ENCODE peak calls at places on chromosomes 1 and 21, in seven cellular contexts. One of them, this sample, is unnamed.

GRCh38 chr1:221097479-221098281 is 218.4 kb downstream of the HLX start:
- DNase-seq in WTC11: no peak
- DNase-seq in stomach: no peak
- DNase-seq in activated CD4-positive, alpha-beta T cell treated with anti-CD3 and anti-CD28 coated beads for 4 hours: no peak
- DNase-seq in amniotic epithelial cell: peak
- DNase-seq in esophagus squamous epithelium: no peak
- DNase-seq in mucosa of gallbladder: no peak
- DNase-seq in this sample: no peak

GRCh38 chr1:180542113-180542512 is 16.7 kb upstream of the OVAAL start:
- DNase-seq in WTC11: no peak
- DNase-seq in stomach: no peak
- DNase-seq in amniotic epithelial cell: no peak
- DNase-seq in mucosa of gallbladder: no peak
- DNase-seq in activated CD4-positive, alpha-beta T cell treated with anti-CD3 and anti-CD28 coated beads for 4 hours: no peak
- DNase-seq in esophagus squamous epithelium: no peak
- DNase-seq in this sample: no peak

GRCh38 chr1:19087017-19087736 is 122.9 kb downstream of the UBR4 start:
- DNase-seq in activated CD4-positive, alpha-beta T cell treated with anti-CD3 and anti-CD28 coated beads for 4 hours: no peak
- DNase-seq in stomach: no peak
- DNase-seq in amniotic epithelial cell: no peak
- DNase-seq in mucosa of gallbladder: no peak
- DNase-seq in WTC11: no peak
- DNase-seq in esophagus squamous epithelium: no peak
- DNase-seq in this sample: no peak

GRCh38 chr1:166884040-166884642 is 8.1 kb upstream of the TADA1 start:
- DNase-seq in amniotic epithelial cell: peak
- DNase-seq in activated CD4-positive, alpha-beta T cell treated with anti-CD3 and anti-CD28 coated beads for 4 hours: peak
- DNase-seq in WTC11: peak
- DNase-seq in mucosa of gallbladder: peak
- DNase-seq in esophagus squamous epithelium: no peak
- DNase-seq in stomach: peak
- DNase-seq in this sample: no peak

GRCh38 chr1:44826375-44827196 is 16.5 kb downstream of the PTCH2 start:
- DNase-seq in WTC11: no peak
- DNase-seq in activated CD4-positive, alpha-beta T cell treated with anti-CD3 and anti-CD28 coated beads for 4 hours: no peak
- DNase-seq in stomach: no peak
- DNase-seq in esophagus squamous epithelium: no peak
- DNase-seq in amniotic epithelial cell: no peak
- DNase-seq in mucosa of gallbladder: peak
- DNase-seq in this sample: no peak

GRCh38 chr1:244074559-244075171 is 23.6 kb downstream of the ZBTB18 start:
- DNase-seq in activated CD4-positive, alpha-beta T cell treated with anti-CD3 and anti-CD28 coated beads for 4 hours: peak
- DNase-seq in mucosa of gallbladder: no peak
- DNase-seq in amniotic epithelial cell: no peak
- DNase-seq in stomach: peak
- DNase-seq in WTC11: no peak
- DNase-seq in esophagus squamous epithelium: no peak
- DNase-seq in this sample: no peak

GRCh38 chr1:203792491-203792890 is 2.9 kb upstream of the ZBED6 start:
- DNase-seq in amniotic epithelial cell: no peak
- DNase-seq in activated CD4-positive, alpha-beta T cell treated with anti-CD3 and anti-CD28 coated beads for 4 hours: no peak
- DNase-seq in mucosa of gallbladder: no peak
- DNase-seq in WTC11: no peak
- DNase-seq in esophagus squamous epithelium: no peak
- DNase-seq in stomach: no peak
- DNase-seq in this sample: no peak

GRCh38 chr1:1075148-1075935 is 1.2 kb upstream of the RNF223 start:
- DNase-seq in activated CD4-positive, alpha-beta T cell treated with anti-CD3 and anti-CD28 coated beads for 4 hours: no peak
- DNase-seq in WTC11: no peak
- DNase-seq in mucosa of gallbladder: no peak
- DNase-seq in stomach: no peak
- DNase-seq in amniotic epithelial cell: no peak
- DNase-seq in esophagus squamous epithelium: no peak
- DNase-seq in this sample: no peak

GRCh38 chr1:60886793-60887331 is 195.5 kb upstream of the NFIA start:
- DNase-seq in mucosa of gallbladder: no peak
- DNase-seq in stomach: no peak
- DNase-seq in amniotic epithelial cell: no peak
- DNase-seq in WTC11: peak
- DNase-seq in esophagus squamous epithelium: no peak
- DNase-seq in activated CD4-positive, alpha-beta T cell treated with anti-CD3 and anti-CD28 coated beads for 4 hours: no peak
- DNase-seq in this sample: no peak

GRCh38 chr1:39189592-39190041 is 14.9 kb upstream of the MACF1 start:
- DNase-seq in stomach: no peak
- DNase-seq in mucosa of gallbladder: no peak
- DNase-seq in amniotic epithelial cell: peak
- DNase-seq in activated CD4-positive, alpha-beta T cell treated with anti-CD3 and anti-CD28 coated beads for 4 hours: no peak
- DNase-seq in esophagus squamous epithelium: no peak
- DNase-seq in WTC11: no peak
- DNase-seq in this sample: no peak

GRCh38 chr1:9127395-9128160 is 1.3 kb downstream of the GPR157 start:
- DNase-seq in mucosa of gallbladder: no peak
- DNase-seq in WTC11: no peak
- DNase-seq in amniotic epithelial cell: no peak
- DNase-seq in stomach: no peak
- DNase-seq in esophagus squamous epithelium: no peak
- DNase-seq in activated CD4-positive, alpha-beta T cell treated with anti-CD3 and anti-CD28 coated beads for 4 hours: no peak
- DNase-seq in this sample: no peak

GRCh38 chr1:228542981-228543380 is 55.8 kb downstream of the RNF187 start:
- DNase-seq in amniotic epithelial cell: no peak
- DNase-seq in activated CD4-positive, alpha-beta T cell treated with anti-CD3 and anti-CD28 coated beads for 4 hours: no peak
- DNase-seq in mucosa of gallbladder: no peak
- DNase-seq in esophagus squamous epithelium: no peak
- DNase-seq in WTC11: no peak
- DNase-seq in stomach: no peak
- DNase-seq in this sample: no peak

GRCh38 chr1:15802234-15802965 is 5.0 kb downstream of the UQCRHL start:
- DNase-seq in WTC11: no peak
- DNase-seq in esophagus squamous epithelium: no peak
- DNase-seq in mucosa of gallbladder: no peak
- DNase-seq in activated CD4-positive, alpha-beta T cell treated with anti-CD3 and anti-CD28 coated beads for 4 hours: no peak
- DNase-seq in stomach: no peak
- DNase-seq in amniotic epithelial cell: peak
- DNase-seq in this sample: no peak

GRCh38 chr1:230189276-230190183 is 122.5 kb downstream of the GALNT2 start:
- DNase-seq in activated CD4-positive, alpha-beta T cell treated with anti-CD3 and anti-CD28 coated beads for 4 hours: no peak
- DNase-seq in esophagus squamous epithelium: no peak
- DNase-seq in stomach: peak
- DNase-seq in WTC11: no peak
- DNase-seq in amniotic epithelial cell: no peak
- DNase-seq in mucosa of gallbladder: no peak
- DNase-seq in this sample: no peak

GRCh38 chr1:245311887-245312286 is 157.1 kb downstream of the KIF26B start:
- DNase-seq in amniotic epithelial cell: no peak
- DNase-seq in WTC11: no peak
- DNase-seq in mucosa of gallbladder: no peak
- DNase-seq in esophagus squamous epithelium: no peak
- DNase-seq in stomach: no peak
- DNase-seq in activated CD4-positive, alpha-beta T cell treated with anti-CD3 and anti-CD28 coated beads for 4 hours: no peak
- DNase-seq in this sample: no peak

GRCh38 chr21:16196521-16197208 is 466.9 kb downstream of the USP25 start:
- DNase-seq in mucosa of gallbladder: no peak
- DNase-seq in esophagus squamous epithelium: no peak
- DNase-seq in amniotic epithelial cell: peak
- DNase-seq in WTC11: no peak
- DNase-seq in stomach: no peak
- DNase-seq in activated CD4-positive, alpha-beta T cell treated with anti-CD3 and anti-CD28 coated beads for 4 hours: no peak
- DNase-seq in this sample: no peak

GRCh38 chr21:37208741-37209225 is 58.4 kb downstream of the VPS26C start:
- DNase-seq in esophagus squamous epithelium: no peak
- DNase-seq in activated CD4-positive, alpha-beta T cell treated with anti-CD3 and anti-CD28 coated beads for 4 hours: no peak
- DNase-seq in amniotic epithelial cell: no peak
- DNase-seq in mucosa of gallbladder: no peak
- DNase-seq in stomach: no peak
- DNase-seq in WTC11: no peak
- DNase-seq in this sample: no peak

GRCh38 chr1:8259498-8260290 is 58.2 kb upstream of the SLC45A1 start:
- DNase-seq in WTC11: no peak
- DNase-seq in stomach: peak
- DNase-seq in mucosa of gallbladder: peak
- DNase-seq in esophagus squamous epithelium: no peak
- DNase-seq in activated CD4-positive, alpha-beta T cell treated with anti-CD3 and anti-CD28 coated beads for 4 hours: no peak
- DNase-seq in amniotic epithelial cell: peak
- DNase-seq in this sample: no peak

GRCh38 chr1:169392406-169392805 is 24.4 kb downstream of the BLZF1 start:
- DNase-seq in mucosa of gallbladder: no peak
- DNase-seq in activated CD4-positive, alpha-beta T cell treated with anti-CD3 and anti-CD28 coated beads for 4 hours: no peak
- DNase-seq in amniotic epithelial cell: no peak
- DNase-seq in stomach: no peak
- DNase-seq in WTC11: no peak
- DNase-seq in esophagus squamous epithelium: no peak
- DNase-seq in this sample: no peak

GRCh38 chr1:39105841-39106765 is 80.0 kb downstream of the NDUFS5 start:
- DNase-seq in activated CD4-positive, alpha-beta T cell treated with anti-CD3 and anti-CD28 coated beads for 4 hours: peak
- DNase-seq in esophagus squamous epithelium: no peak
- DNase-seq in mucosa of gallbladder: peak
- DNase-seq in amniotic epithelial cell: peak
- DNase-seq in stomach: peak
- DNase-seq in WTC11: peak
- DNase-seq in this sample: peak

GRCh38 chr1:145977016-145977415 is 12.5 kb downstream of the POLR3GL start:
- DNase-seq in stomach: no peak
- DNase-seq in mucosa of gallbladder: no peak
- DNase-seq in activated CD4-positive, alpha-beta T cell treated with anti-CD3 and anti-CD28 coated beads for 4 hours: no peak
- DNase-seq in amniotic epithelial cell: no peak
- DNase-seq in esophagus squamous epithelium: no peak
- DNase-seq in WTC11: no peak
- DNase-seq in this sample: no peak

GRCh38 chr1:9242338-9242969 is 7.9 kb downstream of the H6PD start:
- DNase-seq in mucosa of gallbladder: peak
- DNase-seq in esophagus squamous epithelium: no peak
- DNase-seq in WTC11: no peak
- DNase-seq in amniotic epithelial cell: peak
- DNase-seq in stomach: peak
- DNase-seq in activated CD4-positive, alpha-beta T cell treated with anti-CD3 and anti-CD28 coated beads for 4 hours: no peak
- DNase-seq in this sample: no peak

GRCh38 chr21:21788591-21788990 is 790.4 kb downstream of the NCAM2 start:
- DNase-seq in mucosa of gallbladder: no peak
- DNase-seq in stomach: no peak
- DNase-seq in amniotic epithelial cell: no peak
- DNase-seq in esophagus squamous epithelium: no peak
- DNase-seq in activated CD4-positive, alpha-beta T cell treated with anti-CD3 and anti-CD28 coated beads for 4 hours: no peak
- DNase-seq in WTC11: no peak
- DNase-seq in this sample: no peak

GRCh38 chr1:28836421-28836956 is 24.5 kb downstream of the OPRD1 start:
- DNase-seq in WTC11: no peak
- DNase-seq in esophagus squamous epithelium: no peak
- DNase-seq in activated CD4-positive, alpha-beta T cell treated with anti-CD3 and anti-CD28 coated beads for 4 hours: no peak
- DNase-seq in stomach: no peak
- DNase-seq in mucosa of gallbladder: no peak
- DNase-seq in amniotic epithelial cell: no peak
- DNase-seq in this sample: no peak

GRCh38 chr1:184567016-184567415 is 180.2 kb downstream of the C1orf21 start:
- DNase-seq in activated CD4-positive, alpha-beta T cell treated with anti-CD3 and anti-CD28 coated beads for 4 hours: no peak
- DNase-seq in stomach: no peak
- DNase-seq in mucosa of gallbladder: no peak
- DNase-seq in esophagus squamous epithelium: no peak
- DNase-seq in WTC11: no peak
- DNase-seq in amniotic epithelial cell: no peak
- DNase-seq in this sample: no peak

GRCh38 chr1:111653695-111654094 is 34.1 kb downstream of the RAP1A start:
- DNase-seq in WTC11: no peak
- DNase-seq in mucosa of gallbladder: no peak
- DNase-seq in stomach: no peak
- DNase-seq in amniotic epithelial cell: no peak
- DNase-seq in esophagus squamous epithelium: no peak
- DNase-seq in activated CD4-positive, alpha-beta T cell treated with anti-CD3 and anti-CD28 coated beads for 4 hours: no peak
- DNase-seq in this sample: no peak

GRCh38 chr1:169484683-169485426 is 889 bp downstream of the SLC19A2 start:
- DNase-seq in WTC11: no peak
- DNase-seq in stomach: peak
- DNase-seq in esophagus squamous epithelium: no peak
- DNase-seq in activated CD4-positive, alpha-beta T cell treated with anti-CD3 and anti-CD28 coated beads for 4 hours: peak
- DNase-seq in amniotic epithelial cell: peak
- DNase-seq in mucosa of gallbladder: peak
- DNase-seq in this sample: peak

GRCh38 chr1:119387858-119388257 is 19.3 kb downstream of the HAO2 start:
- DNase-seq in mucosa of gallbladder: no peak
- DNase-seq in WTC11: peak
- DNase-seq in esophagus squamous epithelium: no peak
- DNase-seq in amniotic epithelial cell: no peak
- DNase-seq in activated CD4-positive, alpha-beta T cell treated with anti-CD3 and anti-CD28 coated beads for 4 hours: no peak
- DNase-seq in stomach: no peak
- DNase-seq in this sample: no peak

GRCh38 chr1:73868824-73869223 is 329.2 kb downstream of the LRRIQ3 start:
- DNase-seq in esophagus squamous epithelium: no peak
- DNase-seq in stomach: no peak
- DNase-seq in WTC11: no peak
- DNase-seq in mucosa of gallbladder: no peak
- DNase-seq in amniotic epithelial cell: no peak
- DNase-seq in activated CD4-positive, alpha-beta T cell treated with anti-CD3 and anti-CD28 coated beads for 4 hours: no peak
- DNase-seq in this sample: no peak

This sample was measured in HEK293T.